ENCODE peak calls at places on chromosomes 3 and 15, in four cellular contexts. One of them, this sample, is unnamed.

GRCh38 chr3:130414457-130414856 is 69.0 kb downstream of the COL6A5 start:
- DNase-seq in mesothelial cell of epicardium: no peak
- DNase-seq in stimulated activated CD8-positive, alpha-beta memory T cell treated with anti-CD3 and anti-CD28 coated beads, Interleukin-15, amount 100 ng/mL, for 4 hours: no peak
- DNase-seq in GM19239: no peak
- DNase-seq in this sample: no peak

GRCh38 chr3:126703512-126704493 is at the start of gene CHCHD6:
- DNase-seq in mesothelial cell of epicardium: peak
- DNase-seq in stimulated activated CD8-positive, alpha-beta memory T cell treated with anti-CD3 and anti-CD28 coated beads, Interleukin-15, amount 100 ng/mL, for 4 hours: peak
- DNase-seq in GM19239: peak
- DNase-seq in this sample: peak

GRCh38 chr3:88105325-88105724 is 44.4 kb upstream of the C3orf38 start:
- DNase-seq in stimulated activated CD8-positive, alpha-beta memory T cell treated with anti-CD3 and anti-CD28 coated beads, Interleukin-15, amount 100 ng/mL, for 4 hours: no peak
- DNase-seq in GM19239: no peak
- DNase-seq in mesothelial cell of epicardium: no peak
- DNase-seq in this sample: no peak

GRCh38 chr15:29035571-29036285 is 150.0 kb downstream of the APBA2 start:
- DNase-seq in stimulated activated CD8-positive, alpha-beta memory T cell treated with anti-CD3 and anti-CD28 coated beads, Interleukin-15, amount 100 ng/mL, for 4 hours: no peak
- DNase-seq in GM19239: no peak
- DNase-seq in mesothelial cell of epicardium: no peak
- DNase-seq in this sample: no peak

GRCh38 chr3:63979093-63979492 is 44.2 kb downstream of the PSMD6 start:
- DNase-seq in mesothelial cell of epicardium: no peak
- DNase-seq in stimulated activated CD8-positive, alpha-beta memory T cell treated with anti-CD3 and anti-CD28 coated beads, Interleukin-15, amount 100 ng/mL, for 4 hours: no peak
- DNase-seq in GM19239: no peak
- DNase-seq in this sample: no peak

GRCh38 chr3:136783708-136784191 is 31.6 kb upstream of the STAG1 start:
- DNase-seq in stimulated activated CD8-positive, alpha-beta memory T cell treated with anti-CD3 and anti-CD28 coated beads, Interleukin-15, amount 100 ng/mL, for 4 hours: no peak
- DNase-seq in GM19239: no peak
- DNase-seq in mesothelial cell of epicardium: no peak
- DNase-seq in this sample: no peak

GRCh38 chr3:38438421-38438820 is 15.3 kb upstream of the ACVR2B start:
- DNase-seq in stimulated activated CD8-positive, alpha-beta memory T cell treated with anti-CD3 and anti-CD28 coated beads, Interleukin-15, amount 100 ng/mL, for 4 hours: no peak
- DNase-seq in mesothelial cell of epicardium: no peak
- DNase-seq in GM19239: no peak
- DNase-seq in this sample: no peak

GRCh38 chr3:85360742-85361387 is 402.1 kb downstream of the CADM2 start:
- DNase-seq in stimulated activated CD8-positive, alpha-beta memory T cell treated with anti-CD3 and anti-CD28 coated beads, Interleukin-15, amount 100 ng/mL, for 4 hours: no peak
- DNase-seq in GM19239: no peak
- DNase-seq in mesothelial cell of epicardium: no peak
- DNase-seq in this sample: no peak

GRCh38 chr15:39914977-39915376 is 5.1 kb downstream of the GPR176 start:
- DNase-seq in stimulated activated CD8-positive, alpha-beta memory T cell treated with anti-CD3 and anti-CD28 coated beads, Interleukin-15, amount 100 ng/mL, for 4 hours: no peak
- DNase-seq in mesothelial cell of epicardium: no peak
- DNase-seq in GM19239: no peak
- DNase-seq in this sample: no peak

GRCh38 chr3:49689046-49689886 is at the start of the genes MST1 and RNF123:
- DNase-seq in GM19239: peak
- DNase-seq in mesothelial cell of epicardium: peak
- DNase-seq in stimulated activated CD8-positive, alpha-beta memory T cell treated with anti-CD3 and anti-CD28 coated beads, Interleukin-15, amount 100 ng/mL, for 4 hours: peak
- DNase-seq in this sample: peak

GRCh38 chr15:87477759-87478687 is 778.5 kb downstream of the NTRK3 start:
- DNase-seq in stimulated activated CD8-positive, alpha-beta memory T cell treated with anti-CD3 and anti-CD28 coated beads, Interleukin-15, amount 100 ng/mL, for 4 hours: no peak
- DNase-seq in mesothelial cell of epicardium: no peak
- DNase-seq in GM19239: no peak
- DNase-seq in this sample: no peak

GRCh38 chr15:67130673-67131601 is 65.5 kb downstream of the SMAD3 start:
- DNase-seq in stimulated activated CD8-positive, alpha-beta memory T cell treated with anti-CD3 and anti-CD28 coated beads, Interleukin-15, amount 100 ng/mL, for 4 hours: no peak
- DNase-seq in mesothelial cell of epicardium: no peak
- DNase-seq in GM19239: no peak
- DNase-seq in this sample: no peak

GRCh38 chr3:101146946-101147345 is 153.7 kb upstream of the ABI3BP start:
- DNase-seq in mesothelial cell of epicardium: no peak
- DNase-seq in GM19239: no peak
- DNase-seq in stimulated activated CD8-positive, alpha-beta memory T cell treated with anti-CD3 and anti-CD28 coated beads, Interleukin-15, amount 100 ng/mL, for 4 hours: no peak
- DNase-seq in this sample: no peak

This sample was measured in GM12892.